ENCODE peak calls at places on chromosomes 6 and 20, in nine cellular contexts. N, W, C, S, H, I, D, F and J are unnamed samples.

GRCh38 chr6:70281923-70282902 is 20.7 kb downstream of the COL9A1 start:
- DNase-seq in N (no peak), W (no peak), C (no peak), S (peak), H (no peak), I (no peak), D (no peak), F (no peak), J (peak)

GRCh38 chr6:41824571-41825569 is 37.4 kb downstream of the TOMM6 start:
- DNase-seq in N (no peak), W (no peak), C (no peak), S (no peak), H (no peak), I (no peak), D (no peak), F (no peak), J (peak)

GRCh38 chr6:74785236-74785635 is 420.6 kb downstream of the COL12A1 start:
- DNase-seq in N (peak), W (no peak), C (no peak), S (no peak), H (peak), I (no peak), D (no peak), F (no peak), J (no peak)

GRCh38 chr6:5626727-5627426 is 365.6 kb downstream of the FARS2 start:
- DNase-seq in N (no peak), W (no peak), C (no peak), S (no peak), H (no peak), I (no peak), D (no peak), F (no peak), J (no peak)

GRCh38 chr20:32534661-32535240 is 50.4 kb downstream of the NOL4L start:
- DNase-seq in N (no peak), W (peak), C (no peak), S (no peak), H (no peak), I (no peak), D (no peak), F (no peak), J (no peak)

GRCh38 chr6:57342148-57342669 is 24.8 kb downstream of the PRIM2 start:
- DNase-seq in N (no peak), W (no peak), C (no peak), S (no peak), H (no peak), I (no peak), D (no peak), F (no peak), J (no peak)

GRCh38 chr6:153947817-153948447 is 91.1 kb upstream of the OPRM1 start:
- DNase-seq in N (peak), W (no peak), C (no peak), S (peak), H (peak), I (no peak), D (peak), F (no peak), J (peak)

GRCh38 chr20:60999256-60999655 is 252.8 kb upstream of the CDH4 start:
- DNase-seq in N (peak), W (peak), C (no peak), S (no peak), H (no peak), I (no peak), D (no peak), F (no peak), J (no peak)

GRCh38 chr6:100678027-100678426 is 203.1 kb downstream of the ASCC3 start:
- DNase-seq in N (peak), W (no peak), C (no peak), S (no peak), H (peak), I (no peak), D (no peak), F (no peak), J (peak)

GRCh38 chr20:3167738-3168078 is 5.6 kb downstream of the LZTS3 start:
- DNase-seq in N (no peak), W (no peak), C (peak), S (no peak), H (no peak), I (peak), D (no peak), F (no peak), J (no peak)

GRCh38 chr6:35688605-35689322 is at the start of gene FKBP5:
- DNase-seq in N (peak), W (peak), C (peak), S (peak), H (peak), I (peak), D (peak), F (peak), J (peak)

GRCh38 chr6:142871910-142872331 is 73.1 kb downstream of the HIVEP2 start:
- DNase-seq in N (peak), W (peak), C (no peak), S (no peak), H (peak), I (no peak), D (no peak), F (peak), J (no peak)

GRCh38 chr6:18416341-18416679 is 29.2 kb downstream of the RNF144B start:
- DNase-seq in N (no peak), W (no peak), C (no peak), S (no peak), H (no peak), I (no peak), D (no peak), F (no peak), J (no peak)

GRCh38 chr6:163183791-163184190 is 230.7 kb upstream of the QKI start:
- DNase-seq in N (peak), W (no peak), C (no peak), S (no peak), H (no peak), I (no peak), D (no peak), F (no peak), J (no peak)

GRCh38 chr6:109595998-109596397 is 95.0 kb downstream of the AK9 start:
- DNase-seq in N (peak), W (peak), C (no peak), S (peak), H (peak), I (no peak), D (peak), F (no peak), J (no peak)

GRCh38 chr20:33679758-33680485 is 5.7 kb upstream of the NECAB3 start:
- DNase-seq in N (no peak), W (no peak), C (peak), S (no peak), H (no peak), I (peak), D (no peak), F (peak), J (no peak)

GRCh38 chr20:36941403-36941835 is 10.1 kb downstream of the SAMHD1 start:
- DNase-seq in N (peak), W (no peak), C (no peak), S (no peak), H (peak), I (no peak), D (no peak), F (no peak), J (no peak)

GRCh38 chr20:36402708-36403107 is 96.6 kb downstream of the DLGAP4 start:
- DNase-seq in N (no peak), W (no peak), C (no peak), S (no peak), H (no peak), I (no peak), D (no peak), F (no peak), J (no peak)

GRCh38 chr20:36542019-36542488 is 735 bp downstream of the MYL9 start:
- DNase-seq in N (peak), W (no peak), C (no peak), S (peak), H (peak), I (peak), D (peak), F (no peak), J (peak)

GRCh38 chr6:44700422-44700821 is 312.9 kb downstream of the CDC5L start:
- DNase-seq in N (no peak), W (no peak), C (no peak), S (no peak), H (no peak), I (no peak), D (no peak), F (peak), J (no peak)

GRCh38 chr6:122869437-122870024 is 80.5 kb downstream of the SMPDL3A start:
- DNase-seq in N (peak), W (peak), C (no peak), S (peak), H (peak), I (no peak), D (peak), F (no peak), J (peak)

GRCh38 chr6:25266425-25267135 is 12.6 kb upstream of the CARMIL1 start:
- DNase-seq in N (peak), W (no peak), C (no peak), S (no peak), H (no peak), I (no peak), D (no peak), F (no peak), J (no peak)

GRCh38 chr6:113732384-113732966 is 124.7 kb upstream of the MARCKS start:
- DNase-seq in N (peak), W (no peak), C (no peak), S (peak), H (peak), I (no peak), D (no peak), F (no peak), J (peak)

GRCh38 chr6:125807293-125807692 is 16.5 kb downstream of the NCOA7 start:
- DNase-seq in N (no peak), W (no peak), C (no peak), S (no peak), H (no peak), I (no peak), D (no peak), F (no peak), J (no peak)

GRCh38 chr20:35172434-35172806 is 548 bp downstream of the PROCR start:
- DNase-seq in N (no peak), W (no peak), C (no peak), S (no peak), H (no peak), I (no peak), D (no peak), F (no peak), J (no peak)

GRCh38 chr20:64000906-64001305 is 20.0 kb downstream of the PRPF6 start:
- DNase-seq in N (no peak), W (no peak), C (no peak), S (no peak), H (peak), I (no peak), D (no peak), F (no peak), J (no peak)

GRCh38 chr6:87661016-87661415 is 41.0 kb downstream of the AKIRIN2 start:
- DNase-seq in N (peak), W (no peak), C (no peak), S (no peak), H (peak), I (no peak), D (no peak), F (no peak), J (no peak)

GRCh38 chr6:27761391-27761790 is 150.8 kb downstream of the OR2B2 start:
- DNase-seq in N (peak), W (no peak), C (no peak), S (no peak), H (no peak), I (no peak), D (no peak), F (no peak), J (no peak)

GRCh38 chr20:49603209-49603627 is 35.3 kb upstream of the PTGIS start:
- DNase-seq in N (peak), W (peak), C (no peak), S (peak), H (no peak), I (no peak), D (peak), F (no peak), J (peak)

GRCh38 chr20:23167436-23167835 is 81.3 kb upstream of the CD93 start:
- DNase-seq in N (peak), W (no peak), C (no peak), S (no peak), H (peak), I (no peak), D (no peak), F (no peak), J (no peak)

GRCh38 chr6:134247271-134247833 is 70.6 kb downstream of the SGK1 start:
- DNase-seq in N (no peak), W (peak), C (no peak), S (no peak), H (no peak), I (no peak), D (no peak), F (peak), J (no peak)

GRCh38 chr20:36344517-36345132 is 38.5 kb downstream of the DLGAP4 start:
- DNase-seq in N (peak), W (peak), C (peak), S (peak), H (peak), I (no peak), D (peak), F (no peak), J (peak)

GRCh38 chr6:28965706-28966105 is 39.4 kb downstream of the ZNF311 start:
- DNase-seq in N (no peak), W (no peak), C (no peak), S (no peak), H (no peak), I (no peak), D (no peak), F (no peak), J (no peak)

GRCh38 chr6:140344149-140344913 is 969.9 kb upstream of the CITED2 start:
- DNase-seq in N (peak), W (no peak), C (no peak), S (no peak), H (peak), I (no peak), D (no peak), F (no peak), J (no peak)

GRCh38 chr6:168369776-168370175 is 50.2 kb upstream of the DACT2 start:
- DNase-seq in N (no peak), W (no peak), C (peak), S (no peak), H (no peak), I (peak), D (no peak), F (no peak), J (no peak)

GRCh38 chr6:162074641-162075040 is 652.9 kb downstream of the PRKN start:
- DNase-seq in N (no peak), W (no peak), C (no peak), S (no peak), H (no peak), I (no peak), D (no peak), F (no peak), J (no peak)

GRCh38 chr20:24987244-24987643 is 5.3 kb downstream of the APMAP start:
- DNase-seq in N (peak), W (peak), C (no peak), S (no peak), H (no peak), I (no peak), D (no peak), F (no peak), J (no peak)